ENCODE peak calls at places on chromosomes 5 and 9, in eight cellular contexts. One of them, this sample, is unnamed.
A peak's percentile ranks its signal among the peaks of the same experiment; 100 is the strongest.

GRCh38 chr5:40681351-40682311 is 1.9 kb downstream of the PTGER4 start:
- DNase-seq in AML-193: peak; percentile 51
- DNase-seq in NCI-H82: no peak
- DNase-seq in Kasumi-1: peak; percentile 70
- DNase-seq in C1 segment of cervical spinal cord: no peak
- DNase-seq in stimulated activated naive B cell treated with anti-CD40 and anti-IgM and Interleukin-4, amounts not matched to agents 10 μg/mL and 1 μg/mL and 100 μg/mL, for 72 hours: peak; percentile 49
- DNase-seq in HuH-7: no peak
- DNase-seq in NAMALWA: peak; percentile 44
- DNase-seq in this sample: peak; percentile 79

GRCh38 chr5:77080905-77081304 is 6.2 kb downstream of the ZBED3 start:
- DNase-seq in AML-193: no peak
- DNase-seq in NCI-H82: no peak
- DNase-seq in Kasumi-1: no peak
- DNase-seq in C1 segment of cervical spinal cord: no peak
- DNase-seq in stimulated activated naive B cell treated with anti-CD40 and anti-IgM and Interleukin-4, amounts not matched to agents 10 μg/mL and 1 μg/mL and 100 μg/mL, for 72 hours: no peak
- DNase-seq in HuH-7: no peak
- DNase-seq in NAMALWA: no peak
- DNase-seq in this sample: no peak

GRCh38 chr5:24475101-24475500 is 169.7 kb downstream of the CDH10 start:
- DNase-seq in AML-193: no peak
- DNase-seq in NCI-H82: no peak
- DNase-seq in Kasumi-1: no peak
- DNase-seq in C1 segment of cervical spinal cord: no peak
- DNase-seq in stimulated activated naive B cell treated with anti-CD40 and anti-IgM and Interleukin-4, amounts not matched to agents 10 μg/mL and 1 μg/mL and 100 μg/mL, for 72 hours: no peak
- DNase-seq in HuH-7: no peak
- DNase-seq in NAMALWA: no peak
- DNase-seq in this sample: no peak

GRCh38 chr9:135533674-135534073 is 12.3 kb upstream of the OBP2A start:
- DNase-seq in AML-193: no peak
- DNase-seq in NCI-H82: no peak
- DNase-seq in Kasumi-1: no peak
- DNase-seq in C1 segment of cervical spinal cord: no peak
- DNase-seq in stimulated activated naive B cell treated with anti-CD40 and anti-IgM and Interleukin-4, amounts not matched to agents 10 μg/mL and 1 μg/mL and 100 μg/mL, for 72 hours: no peak
- DNase-seq in HuH-7: no peak
- DNase-seq in NAMALWA: no peak
- DNase-seq in this sample: no peak

GRCh38 chr9:81832571-81833285 is 95.5 kb upstream of the SPATA31D4 start:
- DNase-seq in AML-193: no peak
- DNase-seq in NCI-H82: no peak
- DNase-seq in Kasumi-1: no peak
- DNase-seq in C1 segment of cervical spinal cord: no peak
- DNase-seq in stimulated activated naive B cell treated with anti-CD40 and anti-IgM and Interleukin-4, amounts not matched to agents 10 μg/mL and 1 μg/mL and 100 μg/mL, for 72 hours: no peak
- DNase-seq in HuH-7: no peak
- DNase-seq in NAMALWA: no peak
- DNase-seq in this sample: no peak

GRCh38 chr9:68817079-68817875 is 112.2 kb downstream of the PIP5K1B start:
- DNase-seq in AML-193: no peak
- DNase-seq in NCI-H82: no peak
- DNase-seq in Kasumi-1: no peak
- DNase-seq in C1 segment of cervical spinal cord: no peak
- DNase-seq in stimulated activated naive B cell treated with anti-CD40 and anti-IgM and Interleukin-4, amounts not matched to agents 10 μg/mL and 1 μg/mL and 100 μg/mL, for 72 hours: no peak
- DNase-seq in HuH-7: peak; percentile 26
- DNase-seq in NAMALWA: no peak
- DNase-seq in this sample: no peak

GRCh38 chr5:90803891-90804290 is 245.3 kb downstream of the ADGRV1 start:
- DNase-seq in AML-193: no peak
- DNase-seq in NCI-H82: no peak
- DNase-seq in Kasumi-1: no peak
- DNase-seq in C1 segment of cervical spinal cord: no peak
- DNase-seq in stimulated activated naive B cell treated with anti-CD40 and anti-IgM and Interleukin-4, amounts not matched to agents 10 μg/mL and 1 μg/mL and 100 μg/mL, for 72 hours: no peak
- DNase-seq in HuH-7: no peak
- DNase-seq in NAMALWA: no peak
- DNase-seq in this sample: no peak

GRCh38 chr5:35651002-35651756 is 33.5 kb downstream of the SPEF2 start:
- DNase-seq in AML-193: peak; percentile 60
- DNase-seq in NCI-H82: peak; percentile 10
- DNase-seq in Kasumi-1: peak; percentile 28
- DNase-seq in C1 segment of cervical spinal cord: peak; percentile 1
- DNase-seq in stimulated activated naive B cell treated with anti-CD40 and anti-IgM and Interleukin-4, amounts not matched to agents 10 μg/mL and 1 μg/mL and 100 μg/mL, for 72 hours: peak; percentile 9
- DNase-seq in HuH-7: peak; percentile 45
- DNase-seq in NAMALWA: peak; percentile 79
- DNase-seq in this sample: peak; percentile 35

GRCh38 chr5:111518747-111519146 is 6.4 kb upstream of the STARD4 start:
- DNase-seq in AML-193: no peak
- DNase-seq in NCI-H82: no peak
- DNase-seq in Kasumi-1: no peak
- DNase-seq in C1 segment of cervical spinal cord: no peak
- DNase-seq in stimulated activated naive B cell treated with anti-CD40 and anti-IgM and Interleukin-4, amounts not matched to agents 10 μg/mL and 1 μg/mL and 100 μg/mL, for 72 hours: no peak
- DNase-seq in HuH-7: no peak
- DNase-seq in NAMALWA: no peak
- DNase-seq in this sample: no peak

GRCh38 chr5:72093824-72094223 is 13.5 kb upstream of the MAP1B start:
- DNase-seq in AML-193: no peak
- DNase-seq in NCI-H82: no peak
- DNase-seq in Kasumi-1: no peak
- DNase-seq in C1 segment of cervical spinal cord: no peak
- DNase-seq in stimulated activated naive B cell treated with anti-CD40 and anti-IgM and Interleukin-4, amounts not matched to agents 10 μg/mL and 1 μg/mL and 100 μg/mL, for 72 hours: no peak
- DNase-seq in HuH-7: no peak
- DNase-seq in NAMALWA: no peak
- DNase-seq in this sample: no peak

GRCh38 chr5:646396-647201 is 34.5 kb downstream of the CEP72 start:
- DNase-seq in AML-193: no peak
- DNase-seq in NCI-H82: no peak
- DNase-seq in Kasumi-1: no peak
- DNase-seq in C1 segment of cervical spinal cord: no peak
- DNase-seq in stimulated activated naive B cell treated with anti-CD40 and anti-IgM and Interleukin-4, amounts not matched to agents 10 μg/mL and 1 μg/mL and 100 μg/mL, for 72 hours: no peak
- DNase-seq in HuH-7: no peak
- DNase-seq in NAMALWA: no peak
- DNase-seq in this sample: no peak

GRCh38 chr5:9212605-9213004 is 333.3 kb downstream of the SEMA5A start:
- DNase-seq in AML-193: no peak
- DNase-seq in NCI-H82: no peak
- DNase-seq in Kasumi-1: no peak
- DNase-seq in C1 segment of cervical spinal cord: no peak
- DNase-seq in stimulated activated naive B cell treated with anti-CD40 and anti-IgM and Interleukin-4, amounts not matched to agents 10 μg/mL and 1 μg/mL and 100 μg/mL, for 72 hours: no peak
- DNase-seq in HuH-7: no peak
- DNase-seq in NAMALWA: no peak
- DNase-seq in this sample: no peak

GRCh38 chr9:119801311-119801710 is 432.1 kb upstream of the BRINP1 start:
- DNase-seq in AML-193: no peak
- DNase-seq in NCI-H82: no peak
- DNase-seq in Kasumi-1: no peak
- DNase-seq in C1 segment of cervical spinal cord: no peak
- DNase-seq in stimulated activated naive B cell treated with anti-CD40 and anti-IgM and Interleukin-4, amounts not matched to agents 10 μg/mL and 1 μg/mL and 100 μg/mL, for 72 hours: no peak
- DNase-seq in HuH-7: no peak
- DNase-seq in NAMALWA: no peak
- DNase-seq in this sample: no peak

GRCh38 chr5:176360894-176361436 is 599 bp downstream of the KIAA1191 start:
- DNase-seq in AML-193: no peak
- DNase-seq in NCI-H82: peak; percentile 56
- DNase-seq in Kasumi-1: peak; percentile 5
- DNase-seq in C1 segment of cervical spinal cord: no peak
- DNase-seq in stimulated activated naive B cell treated with anti-CD40 and anti-IgM and Interleukin-4, amounts not matched to agents 10 μg/mL and 1 μg/mL and 100 μg/mL, for 72 hours: no peak
- DNase-seq in HuH-7: no peak
- DNase-seq in NAMALWA: no peak
- DNase-seq in this sample: no peak

GRCh38 chr5:219492-219891 is 1.4 kb downstream of the SDHA start:
- DNase-seq in AML-193: peak; percentile 2
- DNase-seq in NCI-H82: peak; percentile 3
- DNase-seq in Kasumi-1: peak; percentile 10
- DNase-seq in C1 segment of cervical spinal cord: no peak
- DNase-seq in stimulated activated naive B cell treated with anti-CD40 and anti-IgM and Interleukin-4, amounts not matched to agents 10 μg/mL and 1 μg/mL and 100 μg/mL, for 72 hours: no peak
- DNase-seq in HuH-7: no peak
- DNase-seq in NAMALWA: peak; percentile 61
- DNase-seq in this sample: peak; percentile 57

GRCh38 chr5:31638748-31639418 is at the start of gene PDZD2:
- DNase-seq in AML-193: no peak
- DNase-seq in NCI-H82: peak; percentile 92
- DNase-seq in Kasumi-1: peak; percentile 82
- DNase-seq in C1 segment of cervical spinal cord: peak; percentile 79
- DNase-seq in stimulated activated naive B cell treated with anti-CD40 and anti-IgM and Interleukin-4, amounts not matched to agents 10 μg/mL and 1 μg/mL and 100 μg/mL, for 72 hours: peak; percentile 65
- DNase-seq in HuH-7: peak; percentile 71
- DNase-seq in NAMALWA: peak; percentile 69
- DNase-seq in this sample: peak; percentile 73

GRCh38 chr5:14741131-14741530 is 76.6 kb downstream of the OTULIN start:
- DNase-seq in AML-193: no peak
- DNase-seq in NCI-H82: peak; percentile 70
- DNase-seq in Kasumi-1: no peak
- DNase-seq in C1 segment of cervical spinal cord: no peak
- DNase-seq in stimulated activated naive B cell treated with anti-CD40 and anti-IgM and Interleukin-4, amounts not matched to agents 10 μg/mL and 1 μg/mL and 100 μg/mL, for 72 hours: no peak
- DNase-seq in HuH-7: no peak
- DNase-seq in NAMALWA: no peak
- DNase-seq in this sample: no peak

GRCh38 chr5:169169786-169170185 is 131.2 kb downstream of the SLIT3 start:
- DNase-seq in AML-193: no peak
- DNase-seq in NCI-H82: no peak
- DNase-seq in Kasumi-1: no peak
- DNase-seq in C1 segment of cervical spinal cord: no peak
- DNase-seq in stimulated activated naive B cell treated with anti-CD40 and anti-IgM and Interleukin-4, amounts not matched to agents 10 μg/mL and 1 μg/mL and 100 μg/mL, for 72 hours: no peak
- DNase-seq in HuH-7: no peak
- DNase-seq in NAMALWA: no peak
- DNase-seq in this sample: no peak

GRCh38 chr9:87263291-87263690 is 234.4 kb upstream of the DAPK1 start:
- DNase-seq in AML-193: no peak
- DNase-seq in NCI-H82: peak; percentile 18
- DNase-seq in Kasumi-1: no peak
- DNase-seq in C1 segment of cervical spinal cord: no peak
- DNase-seq in stimulated activated naive B cell treated with anti-CD40 and anti-IgM and Interleukin-4, amounts not matched to agents 10 μg/mL and 1 μg/mL and 100 μg/mL, for 72 hours: no peak
- DNase-seq in HuH-7: no peak
- DNase-seq in NAMALWA: no peak
- DNase-seq in this sample: no peak

GRCh38 chr5:109682383-109682782 is 7.3 kb upstream of the MAN2A1 start:
- DNase-seq in AML-193: no peak
- DNase-seq in NCI-H82: no peak
- DNase-seq in Kasumi-1: no peak
- DNase-seq in C1 segment of cervical spinal cord: no peak
- DNase-seq in stimulated activated naive B cell treated with anti-CD40 and anti-IgM and Interleukin-4, amounts not matched to agents 10 μg/mL and 1 μg/mL and 100 μg/mL, for 72 hours: no peak
- DNase-seq in HuH-7: no peak
- DNase-seq in NAMALWA: no peak
- DNase-seq in this sample: no peak

GRCh38 chr9:84751921-84752320 is 82.4 kb downstream of the NTRK2 start:
- DNase-seq in AML-193: no peak
- DNase-seq in NCI-H82: no peak
- DNase-seq in Kasumi-1: no peak
- DNase-seq in C1 segment of cervical spinal cord: no peak
- DNase-seq in stimulated activated naive B cell treated with anti-CD40 and anti-IgM and Interleukin-4, amounts not matched to agents 10 μg/mL and 1 μg/mL and 100 μg/mL, for 72 hours: no peak
- DNase-seq in HuH-7: no peak
- DNase-seq in NAMALWA: no peak
- DNase-seq in this sample: no peak

GRCh38 chr5:54760182-54760935 is 225.0 kb downstream of the ESM1 start:
- DNase-seq in AML-193: no peak
- DNase-seq in NCI-H82: no peak
- DNase-seq in Kasumi-1: no peak
- DNase-seq in C1 segment of cervical spinal cord: no peak
- DNase-seq in stimulated activated naive B cell treated with anti-CD40 and anti-IgM and Interleukin-4, amounts not matched to agents 10 μg/mL and 1 μg/mL and 100 μg/mL, for 72 hours: no peak
- DNase-seq in HuH-7: no peak
- DNase-seq in NAMALWA: no peak
- DNase-seq in this sample: no peak

GRCh38 chr5:99449786-99450185 is 521.0 kb upstream of the CHD1 start:
- DNase-seq in AML-193: no peak
- DNase-seq in NCI-H82: no peak
- DNase-seq in Kasumi-1: no peak
- DNase-seq in C1 segment of cervical spinal cord: no peak
- DNase-seq in stimulated activated naive B cell treated with anti-CD40 and anti-IgM and Interleukin-4, amounts not matched to agents 10 μg/mL and 1 μg/mL and 100 μg/mL, for 72 hours: no peak
- DNase-seq in HuH-7: no peak
- DNase-seq in NAMALWA: no peak
- DNase-seq in this sample: no peak

GRCh38 chr9:134372621-134373267 is 46.5 kb downstream of the RXRA start:
- DNase-seq in AML-193: no peak
- DNase-seq in NCI-H82: no peak
- DNase-seq in Kasumi-1: no peak
- DNase-seq in C1 segment of cervical spinal cord: no peak
- DNase-seq in stimulated activated naive B cell treated with anti-CD40 and anti-IgM and Interleukin-4, amounts not matched to agents 10 μg/mL and 1 μg/mL and 100 μg/mL, for 72 hours: no peak
- DNase-seq in HuH-7: no peak
- DNase-seq in NAMALWA: no peak
- DNase-seq in this sample: peak; percentile 96

GRCh38 chr5:15459200-15459599 is 40.8 kb upstream of the FBXL7 start:
- DNase-seq in AML-193: no peak
- DNase-seq in NCI-H82: no peak
- DNase-seq in Kasumi-1: no peak
- DNase-seq in C1 segment of cervical spinal cord: no peak
- DNase-seq in stimulated activated naive B cell treated with anti-CD40 and anti-IgM and Interleukin-4, amounts not matched to agents 10 μg/mL and 1 μg/mL and 100 μg/mL, for 72 hours: no peak
- DNase-seq in HuH-7: no peak
- DNase-seq in NAMALWA: no peak
- DNase-seq in this sample: no peak

GRCh38 chr9:128150594-128151342 is 1.5 kb downstream of the LCN2 start:
- DNase-seq in AML-193: peak; percentile 12
- DNase-seq in NCI-H82: peak; percentile 77
- DNase-seq in Kasumi-1: no peak
- DNase-seq in C1 segment of cervical spinal cord: no peak
- DNase-seq in stimulated activated naive B cell treated with anti-CD40 and anti-IgM and Interleukin-4, amounts not matched to agents 10 μg/mL and 1 μg/mL and 100 μg/mL, for 72 hours: no peak
- DNase-seq in HuH-7: peak; percentile 76
- DNase-seq in NAMALWA: peak; percentile 63
- DNase-seq in this sample: peak; percentile 43

GRCh38 chr9:18623201-18623600 is 149.2 kb downstream of the ADAMTSL1 start:
- DNase-seq in AML-193: no peak
- DNase-seq in NCI-H82: peak; percentile 65
- DNase-seq in Kasumi-1: no peak
- DNase-seq in C1 segment of cervical spinal cord: no peak
- DNase-seq in stimulated activated naive B cell treated with anti-CD40 and anti-IgM and Interleukin-4, amounts not matched to agents 10 μg/mL and 1 μg/mL and 100 μg/mL, for 72 hours: no peak
- DNase-seq in HuH-7: no peak
- DNase-seq in NAMALWA: no peak
- DNase-seq in this sample: no peak

GRCh38 chr9:131744171-131744714 is 4.4 kb upstream of the RAPGEF1 start:
- DNase-seq in AML-193: no peak
- DNase-seq in NCI-H82: no peak
- DNase-seq in Kasumi-1: no peak
- DNase-seq in C1 segment of cervical spinal cord: no peak
- DNase-seq in stimulated activated naive B cell treated with anti-CD40 and anti-IgM and Interleukin-4, amounts not matched to agents 10 μg/mL and 1 μg/mL and 100 μg/mL, for 72 hours: no peak
- DNase-seq in HuH-7: no peak
- DNase-seq in NAMALWA: no peak
- DNase-seq in this sample: peak; percentile 50

GRCh38 chr9:116809656-116810055 is 122.6 kb downstream of the TRIM32 start:
- DNase-seq in AML-193: no peak
- DNase-seq in NCI-H82: peak; percentile 14
- DNase-seq in Kasumi-1: no peak
- DNase-seq in C1 segment of cervical spinal cord: no peak
- DNase-seq in stimulated activated naive B cell treated with anti-CD40 and anti-IgM and Interleukin-4, amounts not matched to agents 10 μg/mL and 1 μg/mL and 100 μg/mL, for 72 hours: no peak
- DNase-seq in HuH-7: no peak
- DNase-seq in NAMALWA: no peak
- DNase-seq in this sample: no peak

GRCh38 chr5:61916621-61917620 is 389.1 kb upstream of the KIF2A start:
- DNase-seq in AML-193: no peak
- DNase-seq in NCI-H82: no peak
- DNase-seq in Kasumi-1: no peak
- DNase-seq in C1 segment of cervical spinal cord: no peak
- DNase-seq in stimulated activated naive B cell treated with anti-CD40 and anti-IgM and Interleukin-4, amounts not matched to agents 10 μg/mL and 1 μg/mL and 100 μg/mL, for 72 hours: no peak
- DNase-seq in HuH-7: no peak
- DNase-seq in NAMALWA: no peak
- DNase-seq in this sample: no peak

GRCh38 chr5:51382759-51383493 is at the start of gene ISL1:
- DNase-seq in AML-193: no peak
- DNase-seq in NCI-H82: peak; percentile 91
- DNase-seq in Kasumi-1: no peak
- DNase-seq in C1 segment of cervical spinal cord: no peak
- DNase-seq in stimulated activated naive B cell treated with anti-CD40 and anti-IgM and Interleukin-4, amounts not matched to agents 10 μg/mL and 1 μg/mL and 100 μg/mL, for 72 hours: no peak
- DNase-seq in HuH-7: no peak
- DNase-seq in NAMALWA: no peak
- DNase-seq in this sample: no peak

GRCh38 chr9:97307091-97307490 is 368 bp upstream of the CCDC180 start:
- DNase-seq in AML-193: no peak
- DNase-seq in NCI-H82: no peak
- DNase-seq in Kasumi-1: no peak
- DNase-seq in C1 segment of cervical spinal cord: peak; percentile 9
- DNase-seq in stimulated activated naive B cell treated with anti-CD40 and anti-IgM and Interleukin-4, amounts not matched to agents 10 μg/mL and 1 μg/mL and 100 μg/mL, for 72 hours: peak; percentile 35
- DNase-seq in HuH-7: no peak
- DNase-seq in NAMALWA: no peak
- DNase-seq in this sample: no peak

GRCh38 chr5:14323466-14323865 is 180.3 kb downstream of the TRIO start:
- DNase-seq in AML-193: no peak
- DNase-seq in NCI-H82: no peak
- DNase-seq in Kasumi-1: no peak
- DNase-seq in C1 segment of cervical spinal cord: no peak
- DNase-seq in stimulated activated naive B cell treated with anti-CD40 and anti-IgM and Interleukin-4, amounts not matched to agents 10 μg/mL and 1 μg/mL and 100 μg/mL, for 72 hours: no peak
- DNase-seq in HuH-7: no peak
- DNase-seq in NAMALWA: no peak
- DNase-seq in this sample: no peak

GRCh38 chr5:74977475-74977874 is 74.9 kb downstream of the GCNT4 start:
- DNase-seq in AML-193: peak; percentile 2
- DNase-seq in NCI-H82: no peak
- DNase-seq in Kasumi-1: peak; percentile 74
- DNase-seq in C1 segment of cervical spinal cord: no peak
- DNase-seq in stimulated activated naive B cell treated with anti-CD40 and anti-IgM and Interleukin-4, amounts not matched to agents 10 μg/mL and 1 μg/mL and 100 μg/mL, for 72 hours: no peak
- DNase-seq in HuH-7: no peak
- DNase-seq in NAMALWA: no peak
- DNase-seq in this sample: no peak